ENCODE peak calls at places on chromosome 12, in ten cellular contexts. One of them, this sample, is unnamed.

GRCh38 chr12:96044017-96044985 is 8.9 kb upstream of the LTA4H start:
- DNase-seq in renal cortical epithelial cell: no peak
- DNase-seq in GM10248: no peak
- DNase-seq in body of pancreas: no peak
- DNase-seq in nucleus accumbens: no peak
- DNase-seq in HCEC 1CT: peak
- DNase-seq in activated CD4-positive, alpha-beta T cell treated with anti-CD3 and anti-CD28 coated beads, Interleukin-2, amount 50 U/mL, for 48 hours: no peak
- DNase-seq in hepatic stellate cell: peak
- DNase-seq in HS-5: peak
- DNase-seq in caudate nucleus: no peak
- DNase-seq in this sample: peak

GRCh38 chr12:58433969-58434368 is 486.3 kb downstream of the LRIG3 start:
- DNase-seq in nucleus accumbens: no peak
- DNase-seq in HCEC 1CT: peak
- DNase-seq in GM10248: no peak
- DNase-seq in body of pancreas: no peak
- DNase-seq in renal cortical epithelial cell: peak
- DNase-seq in HS-5: peak
- DNase-seq in hepatic stellate cell: no peak
- DNase-seq in caudate nucleus: no peak
- DNase-seq in activated CD4-positive, alpha-beta T cell treated with anti-CD3 and anti-CD28 coated beads, Interleukin-2, amount 50 U/mL, for 48 hours: no peak
- DNase-seq in this sample: no peak

GRCh38 chr12:106919910-106920544 is 35.7 kb upstream of the TMEM263 start:
- DNase-seq in hepatic stellate cell: peak
- DNase-seq in HS-5: no peak
- DNase-seq in GM10248: no peak
- DNase-seq in caudate nucleus: no peak
- DNase-seq in renal cortical epithelial cell: peak
- DNase-seq in nucleus accumbens: no peak
- DNase-seq in HCEC 1CT: peak
- DNase-seq in activated CD4-positive, alpha-beta T cell treated with anti-CD3 and anti-CD28 coated beads, Interleukin-2, amount 50 U/mL, for 48 hours: no peak
- DNase-seq in body of pancreas: peak
- DNase-seq in this sample: no peak

GRCh38 chr12:34406228-34406995 is 384.1 kb downstream of the ALG10 start:
- DNase-seq in activated CD4-positive, alpha-beta T cell treated with anti-CD3 and anti-CD28 coated beads, Interleukin-2, amount 50 U/mL, for 48 hours: no peak
- DNase-seq in hepatic stellate cell: no peak
- DNase-seq in HS-5: no peak
- DNase-seq in HCEC 1CT: no peak
- DNase-seq in GM10248: peak
- DNase-seq in body of pancreas: peak
- DNase-seq in caudate nucleus: no peak
- DNase-seq in renal cortical epithelial cell: no peak
- DNase-seq in nucleus accumbens: no peak
- DNase-seq in this sample: no peak

GRCh38 chr12:48388938-48389337 is 38.2 kb upstream of the ZNF641 start:
- DNase-seq in nucleus accumbens: no peak
- DNase-seq in hepatic stellate cell: no peak
- DNase-seq in HCEC 1CT: no peak
- DNase-seq in HS-5: no peak
- DNase-seq in activated CD4-positive, alpha-beta T cell treated with anti-CD3 and anti-CD28 coated beads, Interleukin-2, amount 50 U/mL, for 48 hours: no peak
- DNase-seq in caudate nucleus: no peak
- DNase-seq in renal cortical epithelial cell: peak
- DNase-seq in GM10248: no peak
- DNase-seq in body of pancreas: no peak
- DNase-seq in this sample: no peak

GRCh38 chr12:27048822-27049752 is 26.7 kb downstream of the MED21 start:
- DNase-seq in HS-5: peak
- DNase-seq in renal cortical epithelial cell: no peak
- DNase-seq in hepatic stellate cell: peak
- DNase-seq in body of pancreas: no peak
- DNase-seq in activated CD4-positive, alpha-beta T cell treated with anti-CD3 and anti-CD28 coated beads, Interleukin-2, amount 50 U/mL, for 48 hours: no peak
- DNase-seq in caudate nucleus: no peak
- DNase-seq in HCEC 1CT: peak
- DNase-seq in nucleus accumbens: no peak
- DNase-seq in GM10248: no peak
- DNase-seq in this sample: no peak

GRCh38 chr12:46359667-46360280 is 12.8 kb downstream of the SLC38A2 start:
- DNase-seq in body of pancreas: no peak
- DNase-seq in hepatic stellate cell: no peak
- DNase-seq in HCEC 1CT: peak
- DNase-seq in caudate nucleus: no peak
- DNase-seq in GM10248: no peak
- DNase-seq in renal cortical epithelial cell: no peak
- DNase-seq in activated CD4-positive, alpha-beta T cell treated with anti-CD3 and anti-CD28 coated beads, Interleukin-2, amount 50 U/mL, for 48 hours: no peak
- DNase-seq in nucleus accumbens: no peak
- DNase-seq in HS-5: no peak
- DNase-seq in this sample: no peak

GRCh38 chr12:92905258-92905810 is 23.8 kb downstream of the EEA1 start:
- DNase-seq in activated CD4-positive, alpha-beta T cell treated with anti-CD3 and anti-CD28 coated beads, Interleukin-2, amount 50 U/mL, for 48 hours: no peak
- DNase-seq in hepatic stellate cell: no peak
- DNase-seq in renal cortical epithelial cell: no peak
- DNase-seq in nucleus accumbens: no peak
- DNase-seq in HCEC 1CT: no peak
- DNase-seq in body of pancreas: no peak
- DNase-seq in HS-5: no peak
- DNase-seq in GM10248: no peak
- DNase-seq in caudate nucleus: no peak
- DNase-seq in this sample: no peak

GRCh38 chr12:47417146-47417545 is 288.7 kb downstream of the RPAP3 start:
- DNase-seq in hepatic stellate cell: no peak
- DNase-seq in activated CD4-positive, alpha-beta T cell treated with anti-CD3 and anti-CD28 coated beads, Interleukin-2, amount 50 U/mL, for 48 hours: no peak
- DNase-seq in nucleus accumbens: no peak
- DNase-seq in HCEC 1CT: no peak
- DNase-seq in caudate nucleus: no peak
- DNase-seq in renal cortical epithelial cell: no peak
- DNase-seq in body of pancreas: no peak
- DNase-seq in HS-5: no peak
- DNase-seq in GM10248: no peak
- DNase-seq in this sample: no peak

GRCh38 chr12:52614381-52615207 is 3.8 kb downstream of the KRT73 start:
- DNase-seq in HS-5: no peak
- DNase-seq in caudate nucleus: no peak
- DNase-seq in body of pancreas: no peak
- DNase-seq in HCEC 1CT: no peak
- DNase-seq in renal cortical epithelial cell: no peak
- DNase-seq in activated CD4-positive, alpha-beta T cell treated with anti-CD3 and anti-CD28 coated beads, Interleukin-2, amount 50 U/mL, for 48 hours: no peak
- DNase-seq in nucleus accumbens: no peak
- DNase-seq in GM10248: no peak
- DNase-seq in hepatic stellate cell: no peak
- DNase-seq in this sample: no peak

GRCh38 chr12:57101892-57102695 is 9.1 kb downstream of the STAT6 start:
- DNase-seq in renal cortical epithelial cell: peak
- DNase-seq in nucleus accumbens: no peak
- DNase-seq in hepatic stellate cell: peak
- DNase-seq in HS-5: no peak
- DNase-seq in HCEC 1CT: no peak
- DNase-seq in caudate nucleus: no peak
- DNase-seq in body of pancreas: no peak
- DNase-seq in activated CD4-positive, alpha-beta T cell treated with anti-CD3 and anti-CD28 coated beads, Interleukin-2, amount 50 U/mL, for 48 hours: no peak
- DNase-seq in GM10248: peak
- DNase-seq in this sample: no peak

GRCh38 chr12:22740656-22741350 is 115.8 kb downstream of the ETNK1 start:
- DNase-seq in HS-5: no peak
- DNase-seq in nucleus accumbens: no peak
- DNase-seq in GM10248: no peak
- DNase-seq in caudate nucleus: no peak
- DNase-seq in body of pancreas: no peak
- DNase-seq in renal cortical epithelial cell: peak
- DNase-seq in HCEC 1CT: no peak
- DNase-seq in hepatic stellate cell: no peak
- DNase-seq in activated CD4-positive, alpha-beta T cell treated with anti-CD3 and anti-CD28 coated beads, Interleukin-2, amount 50 U/mL, for 48 hours: no peak
- DNase-seq in this sample: no peak

GRCh38 chr12:123472438-123472849 is 14.5 kb downstream of the SNRNP35 start:
- DNase-seq in body of pancreas: no peak
- DNase-seq in hepatic stellate cell: no peak
- DNase-seq in activated CD4-positive, alpha-beta T cell treated with anti-CD3 and anti-CD28 coated beads, Interleukin-2, amount 50 U/mL, for 48 hours: no peak
- DNase-seq in HCEC 1CT: no peak
- DNase-seq in nucleus accumbens: no peak
- DNase-seq in GM10248: no peak
- DNase-seq in caudate nucleus: no peak
- DNase-seq in renal cortical epithelial cell: no peak
- DNase-seq in HS-5: no peak
- DNase-seq in this sample: no peak